ENCODE peak calls at places on chromosomes 2 and 18, in eight cellular contexts. Z is kidney epithelial cell, T is heart right ventricle, U is foreskin fibroblast, M is thoracic aorta, J is mesendoderm, Q is GM23248, O is thyroid gland. K is an unnamed sample.

GRCh38 chr2:112891333-112891950 is 19.5 kb upstream of the IL37 start:
- DNase-seq in Z (no peak), T (no peak), U (no peak), M (no peak), J (peak; percentile 89), Q (no peak), O (peak; percentile 76), K (no peak)

GRCh38 chr18:57062841-57063240 is 84.0 kb upstream of the BOD1L2 start:
- DNase-seq in Z (no peak), T (no peak), U (no peak), M (no peak), J (no peak), Q (no peak), O (no peak), K (no peak)

GRCh38 chr2:239668651-239669050 is 267.8 kb upstream of the HDAC4 start:
- DNase-seq in Z (no peak), T (no peak), U (no peak), M (no peak), J (no peak), Q (no peak), O (no peak), K (no peak)

GRCh38 chr2:157107877-157108276 is 149.6 kb upstream of the GALNT5 start:
- DNase-seq in Z (peak; percentile 67), T (no peak), U (no peak), M (no peak), J (peak; percentile 1), Q (no peak), O (no peak), K (no peak)

GRCh38 chr18:10015288-10015701 is 101.5 kb downstream of the VAPA start:
- DNase-seq in Z (no peak), T (no peak), U (peak; percentile 65), M (no peak), J (no peak), Q (peak; percentile 73), O (no peak), K (no peak)

GRCh38 chr2:134244091-134244490 is 9.8 kb upstream of the MGAT5 start:
- DNase-seq in Z (no peak), T (no peak), U (peak; percentile 50), M (no peak), J (no peak), Q (peak; percentile 60), O (peak; percentile 22), K (no peak)

GRCh38 chr2:218733615-218734021 is 23.0 kb downstream of the TTLL4 start:
- DNase-seq in Z (peak; percentile 62), T (no peak), U (peak; percentile 77), M (no peak), J (no peak), Q (peak; percentile 67), O (no peak), K (no peak)

GRCh38 chr2:39780825-39781600 is 2.0 kb upstream of the THUMPD2 start:
- DNase-seq in Z (no peak), T (no peak), U (no peak), M (no peak), J (peak; percentile 9), Q (peak; percentile 35), O (no peak), K (no peak)

GRCh38 chr2:201154615-201155014 is 28.3 kb upstream of the CASP10 start:
- DNase-seq in Z (no peak), T (no peak), U (no peak), M (no peak), J (no peak), Q (no peak), O (no peak), K (no peak)

GRCh38 chr2:224958873-224959272 is 83.4 kb downstream of the DOCK10 start:
- DNase-seq in Z (no peak), T (no peak), U (no peak), M (no peak), J (no peak), Q (no peak), O (no peak), K (no peak)

GRCh38 chr2:69524799-69525198 is 87.6 kb upstream of the NFU1 start:
- DNase-seq in Z (no peak), T (no peak), U (no peak), M (no peak), J (no peak), Q (no peak), O (no peak), K (no peak)

GRCh38 chr2:241229563-241230401 is 41.3 kb downstream of the ANO7 start:
- DNase-seq in Z (no peak), T (no peak), U (no peak), M (no peak), J (no peak), Q (no peak), O (no peak), K (no peak)

GRCh38 chr2:128446049-128446811 is 127.6 kb upstream of the HS6ST1 start:
- DNase-seq in Z (no peak), T (no peak), U (no peak), M (no peak), J (no peak), Q (no peak), O (no peak), K (peak; percentile 68)

GRCh38 chr2:233556756-233557736 is 9.5 kb downstream of the USP40 start:
- DNase-seq in Z (peak; percentile 19), T (no peak), U (peak; percentile 30), M (no peak), J (no peak), Q (peak; percentile 61), O (peak; percentile 47), K (no peak)

GRCh38 chr18:74714796-74715195 is 117.1 kb downstream of the ZNF407 start:
- DNase-seq in Z (no peak), T (no peak), U (no peak), M (no peak), J (peak; percentile 57), Q (no peak), O (no peak), K (no peak)

GRCh38 chr2:240364961-240365775 is 70.3 kb upstream of the GPC1 start:
- DNase-seq in Z (no peak), T (no peak), U (no peak), M (no peak), J (no peak), Q (no peak), O (no peak), K (no peak)

GRCh38 chr2:38754049-38754448 is 2.9 kb upstream of the SRSF7 start:
- DNase-seq in Z (no peak), T (no peak), U (no peak), M (no peak), J (no peak), Q (no peak), O (no peak), K (no peak)

GRCh38 chr2:45821558-45822271 is 170.2 kb downstream of the PRKCE start:
- DNase-seq in Z (peak; percentile 59), T (peak; percentile 27), U (peak; percentile 62), M (peak; percentile 51), J (no peak), Q (peak; percentile 31), O (peak; percentile 94), K (no peak)

DNA sequence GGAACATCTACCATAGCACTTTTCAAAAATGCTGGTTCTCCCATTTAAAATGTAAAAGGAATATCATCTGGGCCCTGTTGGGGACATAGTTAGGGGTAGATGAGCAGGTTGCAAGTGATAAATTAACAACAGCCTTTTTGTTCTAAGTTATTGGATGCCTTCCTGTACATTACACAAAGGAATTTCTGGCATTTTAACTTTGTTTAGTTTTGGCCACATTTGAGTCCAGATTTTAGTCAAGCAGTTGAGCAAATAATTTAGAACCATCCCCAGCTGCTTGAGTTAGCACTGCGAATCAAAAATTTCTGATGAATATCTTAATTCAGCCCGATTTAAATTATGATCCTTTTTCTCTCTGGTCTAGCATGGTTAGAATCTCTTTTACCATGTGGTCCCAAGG is 124.4 kb downstream of the TTC27 start:
- DNase-seq in Z (no peak), T (no peak), U (no peak), M (no peak), J (no peak), Q (peak; percentile 25), O (no peak), K (no peak)
- H3K4me3 ChIP-seq in Z (no peak overlapping the region), T (no peak overlapping the region), U (no peak overlapping the region), M (no peak overlapping the region), J (no peak overlapping the region), Q (no peak overlapping the region), O (no peak overlapping the region), K (no peak overlapping the region)

DNA sequence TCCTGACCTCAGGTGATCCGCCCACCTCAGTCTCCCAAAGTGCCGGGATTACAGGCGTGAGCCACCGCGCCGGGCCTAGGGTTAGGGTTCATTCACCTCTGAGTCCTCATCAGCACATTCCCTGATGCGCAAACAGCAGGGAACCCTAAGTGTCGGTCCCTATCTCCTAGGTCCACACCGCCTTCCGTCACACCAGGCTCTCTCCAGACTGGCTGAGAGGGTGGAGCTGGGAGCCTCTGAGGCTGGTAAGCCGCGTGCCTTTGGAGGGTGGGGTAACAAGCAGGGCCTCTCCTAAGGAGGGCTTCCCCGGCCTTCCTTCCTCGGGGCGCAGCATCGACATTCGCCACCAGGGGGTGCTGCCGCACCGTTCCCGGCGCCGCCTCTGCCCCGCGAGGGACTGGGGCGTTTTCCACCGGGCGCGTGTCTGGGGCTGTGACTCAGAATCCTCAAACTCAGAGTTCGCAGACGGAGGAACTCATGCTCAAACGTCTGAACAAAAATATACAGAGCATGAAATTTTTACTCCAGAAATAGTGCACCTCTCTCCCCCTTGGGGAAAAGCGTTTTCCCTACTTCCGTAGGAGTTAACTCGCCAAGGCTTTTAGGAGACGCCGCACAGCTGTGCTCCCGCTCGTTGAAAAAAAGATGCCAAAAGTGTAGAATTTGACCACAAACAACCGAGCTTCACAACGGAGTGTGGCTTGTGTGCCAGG is 63.9 kb upstream of the ASAP2 start:
- DNase-seq in Z (no peak), T (peak; percentile 87), U (peak; percentile 86), M (peak; percentile 45), J (peak; percentile 98), Q (peak; percentile 97), O (peak; percentile 84), K (peak; percentile 95)
- H3K4me3 ChIP-seq in Z (no peak overlapping the region), T (no peak overlapping the region), U (peak overlapping the region; percentile 23), M (peak overlapping the region; percentile 62), J (no peak overlapping the region), Q (peak overlapping the region; percentile 51), O (no peak overlapping the region), K (peak overlapping the region; percentile 53)

GRCh38 chr2:43176449-43176848 is 50.0 kb downstream of the ZFP36L2 start:
- DNase-seq in Z (no peak), T (no peak), U (no peak), M (no peak), J (no peak), Q (no peak), O (no peak), K (no peak)
- H3K4me3 ChIP-seq in Z (no peak overlapping the region), T (no peak overlapping the region), U (no peak overlapping the region), M (no peak overlapping the region), J (no peak overlapping the region), Q (no peak overlapping the region), O (no peak overlapping the region), K (no peak overlapping the region)

GRCh38 chr2:161415041-161415440 is 1.1 kb upstream of the TBR1 start:
- DNase-seq in Z (no peak), T (no peak), U (no peak), M (no peak), J (peak; percentile 55), Q (peak; percentile 14), O (no peak), K (no peak)

GRCh38 chr2:161414385-161415040 is 1.6 kb upstream of the TBR1 start:
- DNase-seq in Z (no peak), T (no peak), U (no peak), M (no peak), J (peak; percentile 79), Q (peak; percentile 67), O (no peak), K (no peak)

GRCh38 chr2:161415467-161416293 is 417 bp upstream of the TBR1 start:
- DNase-seq in Z (no peak), T (no peak), U (no peak), M (no peak), J (peak; percentile 29), Q (no peak), O (no peak), K (no peak)

GRCh38 chr2:161412346-161412745 is 3.8 kb upstream of the TBR1 start:
- DNase-seq in Z (no peak), T (no peak), U (no peak), M (no peak), J (no peak), Q (no peak), O (no peak), K (no peak)

GRCh38 chr2:161414015-161414384 is 2.1 kb upstream of the TBR1 start:
- DNase-seq in Z (no peak), T (no peak), U (no peak), M (no peak), J (no peak), Q (no peak), O (no peak), K (no peak)
- H3K4me3 ChIP-seq in Z (no peak overlapping the region), T (peak overlapping the region; percentile 36), U (peak overlapping the region; percentile 53), M (peak overlapping the region; percentile 71), J (no peak overlapping the region), Q (peak overlapping the region; percentile 63), O (no peak overlapping the region), K (peak overlapping the region; percentile 74)

K was measured in coronary artery.